ENCODE peak calls at places on chromosome 3, in ten cellular contexts. One of them, this sample, is unnamed. For H3K27me3, the result is how much of the 10 kb centered on the place peaks cover.

GRCh38 chr3:78919021-78919755 is 848.6 kb downstream of the ROBO1 start:
- DNase-seq in HL-60: no peak
- DNase-seq in right atrium auricular region: no peak
- DNase-seq in WERI-Rb-1: no peak
- DNase-seq in fibroblast of lung: peak
- DNase-seq in tibial nerve: no peak
- DNase-seq in pancreas: no peak
- DNase-seq in testis: no peak
- DNase-seq in AG04450: peak
- DNase-seq in brain microvascular endothelial cell: peak
- DNase-seq in this sample: no peak

GRCh38 chr3:66076861-66077495 is 38.3 kb upstream of the MAGI1 start:
- DNase-seq in right atrium auricular region: no peak
- DNase-seq in testis: peak
- DNase-seq in HL-60: no peak
- DNase-seq in fibroblast of lung: peak
- DNase-seq in brain microvascular endothelial cell: no peak
- DNase-seq in pancreas: no peak
- DNase-seq in AG04450: peak
- DNase-seq in tibial nerve: peak
- DNase-seq in WERI-Rb-1: no peak
- DNase-seq in this sample: no peak

GRCh38 chr3:36443042-36443686 is 62.9 kb downstream of the STAC start:
- DNase-seq in HL-60: no peak
- DNase-seq in right atrium auricular region: no peak
- DNase-seq in AG04450: no peak
- DNase-seq in testis: no peak
- DNase-seq in brain microvascular endothelial cell: no peak
- DNase-seq in pancreas: no peak
- DNase-seq in WERI-Rb-1: no peak
- DNase-seq in tibial nerve: no peak
- DNase-seq in fibroblast of lung: no peak
- DNase-seq in this sample: no peak

GRCh38 chr3:43155464-43156121 is 49.7 kb upstream of the POMGNT2 start:
- DNase-seq in tibial nerve: peak
- DNase-seq in pancreas: peak
- DNase-seq in brain microvascular endothelial cell: peak
- DNase-seq in HL-60: no peak
- DNase-seq in AG04450: peak
- DNase-seq in right atrium auricular region: peak
- DNase-seq in testis: peak
- DNase-seq in WERI-Rb-1: peak
- DNase-seq in fibroblast of lung: peak
- DNase-seq in this sample: peak

GRCh38 chr3:36483709-36484108 is 103.4 kb downstream of the STAC start:
- DNase-seq in WERI-Rb-1: no peak
- DNase-seq in pancreas: no peak
- DNase-seq in testis: no peak
- DNase-seq in HL-60: no peak
- DNase-seq in right atrium auricular region: no peak
- DNase-seq in tibial nerve: no peak
- DNase-seq in AG04450: no peak
- DNase-seq in fibroblast of lung: no peak
- DNase-seq in brain microvascular endothelial cell: no peak
- DNase-seq in this sample: no peak

GRCh38 chr3:100210777-100211145 is 50.0 kb upstream of the TBC1D23 start:
- DNase-seq in right atrium auricular region: no peak
- DNase-seq in testis: no peak
- DNase-seq in tibial nerve: no peak
- DNase-seq in fibroblast of lung: peak
- DNase-seq in AG04450: peak
- DNase-seq in HL-60: no peak
- DNase-seq in brain microvascular endothelial cell: peak
- DNase-seq in pancreas: no peak
- DNase-seq in WERI-Rb-1: no peak
- DNase-seq in this sample: no peak

GRCh38 chr3:168248383-168249047 is 152.8 kb upstream of the GOLIM4 start:
- DNase-seq in fibroblast of lung: peak
- DNase-seq in HL-60: no peak
- DNase-seq in WERI-Rb-1: peak
- DNase-seq in right atrium auricular region: no peak
- DNase-seq in pancreas: peak
- DNase-seq in AG04450: no peak
- DNase-seq in tibial nerve: no peak
- DNase-seq in brain microvascular endothelial cell: peak
- DNase-seq in testis: peak
- DNase-seq in this sample: no peak

GRCh38 chr3:1092771-1093170 is at the start of gene CNTN6:
- DNase-seq in AG04450: no peak
- DNase-seq in right atrium auricular region: no peak
- DNase-seq in WERI-Rb-1: peak
- DNase-seq in HL-60: no peak
- DNase-seq in pancreas: no peak
- DNase-seq in brain microvascular endothelial cell: peak
- DNase-seq in tibial nerve: no peak
- DNase-seq in testis: no peak
- DNase-seq in fibroblast of lung: peak
- DNase-seq in this sample: no peak

GRCh38 chr3:43105224-43105596 is 669 bp downstream of the POMGNT2 start:
- DNase-seq in HL-60: no peak
- DNase-seq in tibial nerve: no peak
- DNase-seq in right atrium auricular region: no peak
- DNase-seq in testis: peak
- DNase-seq in pancreas: peak
- DNase-seq in fibroblast of lung: no peak
- DNase-seq in AG04450: no peak
- DNase-seq in WERI-Rb-1: no peak
- DNase-seq in brain microvascular endothelial cell: no peak
- DNase-seq in this sample: no peak

GRCh38 chr3:99658274-99658673 is 19.9 kb downstream of the COL8A1 start:
- DNase-seq in brain microvascular endothelial cell: no peak
- DNase-seq in pancreas: no peak
- DNase-seq in fibroblast of lung: no peak
- DNase-seq in HL-60: no peak
- DNase-seq in testis: no peak
- DNase-seq in AG04450: no peak
- DNase-seq in tibial nerve: no peak
- DNase-seq in WERI-Rb-1: no peak
- DNase-seq in right atrium auricular region: no peak
- DNase-seq in this sample: no peak

DNA sequence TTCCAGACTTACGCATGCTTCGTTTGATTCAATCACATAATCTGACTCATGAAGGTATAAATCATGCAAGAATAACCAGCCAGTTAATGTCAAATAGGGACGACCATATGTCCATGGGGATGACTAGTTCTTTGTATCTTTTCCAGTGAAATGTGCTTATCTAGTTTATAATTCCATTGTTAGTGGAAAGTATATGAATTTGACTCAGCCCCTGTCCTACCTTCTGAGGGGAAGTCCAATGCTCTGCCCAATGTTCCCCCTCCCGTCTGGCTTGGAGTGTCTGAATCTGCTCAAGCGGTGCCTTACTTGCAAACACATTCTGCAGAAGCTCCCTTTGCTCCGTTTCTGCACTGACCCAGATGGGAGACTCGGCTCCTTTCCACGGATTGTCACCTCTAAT is 55.0 kb upstream of the EPHB3 start:
- DNase-seq in pancreas: no peak
- DNase-seq in HL-60: no peak
- DNase-seq in AG04450: no peak
- DNase-seq in tibial nerve: no peak
- DNase-seq in brain microvascular endothelial cell: no peak
- DNase-seq in right atrium auricular region: no peak
- DNase-seq in testis: no peak
- DNase-seq in WERI-Rb-1: no peak
- DNase-seq in fibroblast of lung: peak
- DNase-seq in this sample: no peak
- H3K27me3 ChIP-seq in pancreas: under half
- H3K27me3 ChIP-seq in HL-60: under half
- H3K27me3 ChIP-seq in AG04450: half or more
- H3K27me3 ChIP-seq in tibial nerve: under half
- H3K27me3 ChIP-seq in brain microvascular endothelial cell: under half
- H3K27me3 ChIP-seq in right atrium auricular region: under half
- H3K27me3 ChIP-seq in testis: under half
- H3K27me3 ChIP-seq in WERI-Rb-1: under half
- H3K27me3 ChIP-seq in fibroblast of lung: under half
- H3K27me3 ChIP-seq in this sample: under half

GRCh38 chr3:186260726-186261125 is 101.3 kb downstream of the DGKG start:
- DNase-seq in pancreas: no peak
- DNase-seq in tibial nerve: no peak
- DNase-seq in WERI-Rb-1: peak
- DNase-seq in right atrium auricular region: no peak
- DNase-seq in testis: no peak
- DNase-seq in brain microvascular endothelial cell: peak
- DNase-seq in HL-60: no peak
- DNase-seq in fibroblast of lung: no peak
- DNase-seq in AG04450: no peak
- DNase-seq in this sample: no peak

GRCh38 chr3:186258968-186259367 is 103.1 kb downstream of the DGKG start:
- DNase-seq in fibroblast of lung: no peak
- DNase-seq in brain microvascular endothelial cell: no peak
- DNase-seq in WERI-Rb-1: peak
- DNase-seq in HL-60: no peak
- DNase-seq in testis: no peak
- DNase-seq in AG04450: no peak
- DNase-seq in right atrium auricular region: no peak
- DNase-seq in pancreas: no peak
- DNase-seq in tibial nerve: no peak
- DNase-seq in this sample: no peak

GRCh38 chr3:186257866-186258265 is 104.2 kb downstream of the DGKG start:
- DNase-seq in testis: no peak
- DNase-seq in tibial nerve: no peak
- DNase-seq in HL-60: no peak
- DNase-seq in brain microvascular endothelial cell: peak
- DNase-seq in AG04450: no peak
- DNase-seq in fibroblast of lung: peak
- DNase-seq in right atrium auricular region: no peak
- DNase-seq in pancreas: no peak
- DNase-seq in WERI-Rb-1: no peak
- DNase-seq in this sample: no peak

GRCh38 chr3:186261638-186262037 is 100.4 kb downstream of the DGKG start:
- DNase-seq in fibroblast of lung: no peak
- DNase-seq in AG04450: no peak
- DNase-seq in testis: no peak
- DNase-seq in pancreas: no peak
- DNase-seq in brain microvascular endothelial cell: no peak
- DNase-seq in HL-60: no peak
- DNase-seq in right atrium auricular region: no peak
- DNase-seq in WERI-Rb-1: peak
- DNase-seq in tibial nerve: no peak
- DNase-seq in this sample: no peak

DNA sequence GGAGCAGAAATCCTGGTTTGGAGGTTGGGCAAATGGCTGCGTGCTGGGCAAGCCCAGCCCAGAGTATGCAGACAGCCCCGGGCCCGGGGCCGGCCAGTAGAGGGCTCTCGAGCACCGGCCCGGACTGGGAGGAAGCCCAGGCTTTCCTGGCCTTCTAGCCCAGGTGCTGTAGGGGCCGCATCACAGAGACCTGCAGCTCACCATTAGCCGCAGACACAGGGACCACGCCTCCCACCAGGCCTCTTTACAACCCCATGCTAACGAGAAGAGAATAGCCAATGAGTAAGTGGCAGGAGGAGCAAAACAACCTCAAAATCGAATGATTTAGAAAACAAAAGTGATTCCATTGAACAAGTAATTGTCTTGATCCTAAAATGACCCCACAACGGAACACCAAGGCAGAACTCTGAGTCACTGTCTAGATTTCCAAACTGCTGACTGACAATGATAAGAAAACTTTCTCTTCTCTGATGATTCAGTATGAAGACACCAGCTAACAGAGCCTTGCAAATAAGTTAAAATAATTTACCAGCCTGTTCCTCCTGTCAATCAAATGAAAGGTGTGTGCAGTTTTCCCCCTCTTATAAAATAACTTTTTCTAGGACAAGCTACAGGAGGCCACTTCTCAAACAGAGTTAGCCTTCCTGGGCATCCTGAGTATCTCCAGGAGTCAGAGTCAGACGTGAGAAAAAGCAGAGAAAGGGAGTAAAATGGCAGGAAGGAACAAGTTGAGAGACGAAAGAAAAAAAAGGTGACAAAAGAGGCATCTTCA is 102.2 kb downstream of the DGKG start:
- DNase-seq in tibial nerve: peak
- DNase-seq in AG04450: no peak
- DNase-seq in testis: peak
- DNase-seq in right atrium auricular region: peak
- DNase-seq in WERI-Rb-1: peak
- DNase-seq in HL-60: peak
- DNase-seq in pancreas: peak
- DNase-seq in fibroblast of lung: peak
- DNase-seq in brain microvascular endothelial cell: peak
- DNase-seq in this sample: no peak
- TF ChIP-seq CTCF in tibial nerve: peak
- TF ChIP-seq CTCF in AG04450: peak
- TF ChIP-seq CTCF in testis: peak
- TF ChIP-seq CTCF in right atrium auricular region: peak
- TF ChIP-seq CTCF in WERI-Rb-1: peak
- TF ChIP-seq CTCF in HL-60: peak
- TF ChIP-seq CTCF in pancreas: peak
- TF ChIP-seq CTCF in fibroblast of lung: peak
- TF ChIP-seq CTCF in brain microvascular endothelial cell: peak
- TF ChIP-seq CTCF in this sample: peak

DNA sequence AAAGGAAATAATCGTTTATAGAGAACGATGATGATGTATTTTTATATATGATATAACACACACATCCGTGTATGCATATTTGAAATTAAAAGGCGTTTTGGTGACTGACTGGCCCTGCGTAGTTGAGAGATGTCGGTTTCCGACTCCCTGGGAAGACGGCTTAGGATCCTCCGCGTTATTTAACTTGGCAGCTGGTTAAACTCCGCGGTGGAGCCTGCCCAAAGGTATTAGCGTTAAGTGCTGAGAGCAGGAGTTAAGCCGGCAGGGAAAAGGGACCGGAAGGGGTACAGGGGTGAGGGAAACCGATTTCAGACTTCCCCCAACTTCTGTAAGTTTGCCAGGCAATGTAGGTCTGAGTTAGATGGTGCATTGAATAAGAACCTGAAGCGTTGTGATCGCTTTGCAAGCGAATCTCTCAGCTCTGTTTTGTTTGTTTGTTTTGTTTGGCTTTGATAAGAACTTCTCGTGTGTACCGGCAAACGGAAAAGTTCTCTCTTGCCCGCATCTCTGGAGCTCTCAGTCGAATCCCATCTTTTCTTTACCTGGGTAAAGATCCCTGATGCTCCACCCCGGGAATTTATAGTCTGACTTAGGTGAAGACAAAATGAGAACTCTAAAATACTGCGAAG is 6.0 kb upstream of the FEZF2 start:
- DNase-seq in AG04450: no peak
- DNase-seq in fibroblast of lung: no peak
- DNase-seq in WERI-Rb-1: peak
- DNase-seq in right atrium auricular region: no peak
- DNase-seq in pancreas: no peak
- DNase-seq in HL-60: no peak
- DNase-seq in testis: no peak
- DNase-seq in brain microvascular endothelial cell: no peak
- DNase-seq in tibial nerve: no peak
- DNase-seq in this sample: no peak
- H3K27me3 ChIP-seq in AG04450: half or more
- H3K27me3 ChIP-seq in fibroblast of lung: half or more
- H3K27me3 ChIP-seq in WERI-Rb-1: under half
- H3K27me3 ChIP-seq in right atrium auricular region: under half
- H3K27me3 ChIP-seq in pancreas: under half
- H3K27me3 ChIP-seq in HL-60: under half
- H3K27me3 ChIP-seq in testis: under half
- H3K27me3 ChIP-seq in brain microvascular endothelial cell: half or more
- H3K27me3 ChIP-seq in tibial nerve: under half
- H3K27me3 ChIP-seq in this sample: half or more

GRCh38 chr3:184240384-184241140 is 8.2 kb downstream of the ALG3 start:
- DNase-seq in right atrium auricular region: no peak
- DNase-seq in tibial nerve: no peak
- DNase-seq in testis: no peak
- DNase-seq in brain microvascular endothelial cell: no peak
- DNase-seq in pancreas: no peak
- DNase-seq in WERI-Rb-1: no peak
- DNase-seq in fibroblast of lung: peak
- DNase-seq in AG04450: no peak
- DNase-seq in HL-60: peak
- DNase-seq in this sample: no peak
- TF ChIP-seq CTCF in right atrium auricular region: no peak
- TF ChIP-seq CTCF in tibial nerve: no peak
- TF ChIP-seq CTCF in testis: no peak
- TF ChIP-seq CTCF in brain microvascular endothelial cell: peak
- TF ChIP-seq CTCF in pancreas: no peak
- TF ChIP-seq CTCF in WERI-Rb-1: no peak
- TF ChIP-seq CTCF in fibroblast of lung: no peak
- TF ChIP-seq CTCF in AG04450: peak
- TF ChIP-seq CTCF in HL-60: no peak
- TF ChIP-seq CTCF in this sample: no peak

This sample was measured in dorsolateral prefrontal cortex.